ENCODE peak calls at places on chromosomes 7 and 10, in seven cellular contexts. N, P, S, U, Y, O and L are unnamed samples.

GRCh38 chr7:5320802-5321396 is 38.2 kb downstream of the SLC29A4 start:
- DNase-seq in O (no peak), S (no peak), N (no peak), Y (no peak), U (no peak), P (no peak), L (no peak)

GRCh38 chr7:12984117-12984516 is 296.7 kb downstream of the ARL4A start:
- DNase-seq in U (no peak), S (no peak), O (no peak), P (no peak), Y (no peak), N (no peak), L (no peak)

GRCh38 chr7:98238976-98239375 is 13.1 kb downstream of the TECPR1 start:
- DNase-seq in O (no peak), N (no peak), U (no peak), S (no peak), P (no peak), Y (no peak), L (no peak)

GRCh38 chr10:116741391-116742351 is 695 bp downstream of the HSPA12A start:
- DNase-seq in S (no peak), O (no peak), U (peak; percentile 23), Y (peak; percentile 38), P (peak; percentile 70), N (no peak), L (no peak)

GRCh38 chr7:111092406-111093160 is 1.7 kb downstream of the LRRN3 start:
- DNase-seq in U (no peak), P (no peak), S (no peak), Y (no peak), N (no peak), O (no peak), L (no peak)

GRCh38 chr7:23100697-23101096 is 4.9 kb upstream of the KLHL7 start:
- DNase-seq in S (no peak), O (no peak), U (no peak), N (no peak), Y (peak; percentile 72), P (no peak), L (no peak)

GRCh38 chr10:86585037-86585725 is 63.6 kb upstream of the WAPL start:
- DNase-seq in S (peak; percentile 91), O (peak; percentile 67), P (peak; percentile 82), N (peak; percentile 40), Y (peak; percentile 88), U (peak; percentile 68), L (peak; percentile 69)

GRCh38 chr7:97025983-97026704 is 1.5 kb upstream of the DLX5 start:
- DNase-seq in P (no peak), Y (peak; percentile 38), N (no peak), S (peak; percentile 71), U (no peak), O (no peak), L (peak; percentile 26)

GRCh38 chr10:80260295-80261243 is 28.9 kb downstream of the MAT1A start:
- DNase-seq in S (peak; percentile 75), O (no peak), U (no peak), Y (peak; percentile 78), P (no peak), N (no peak), L (peak; percentile 26)

GRCh38 chr10:570631-571565 is 118.6 kb downstream of the DIP2C start:
- DNase-seq in N (no peak), P (no peak), Y (no peak), S (no peak), U (no peak), O (no peak), L (no peak)

GRCh38 chr7:16046045-16046444 is 359.6 kb upstream of the MEOX2 start:
- DNase-seq in U (no peak), Y (no peak), O (no peak), P (no peak), S (no peak), N (no peak), L (no peak)

GRCh38 chr7:148447221-148447845 is 143.2 kb upstream of the C7orf33 start:
- DNase-seq in P (no peak), N (peak; percentile 23), S (no peak), U (no peak), Y (no peak), O (no peak), L (no peak)

GRCh38 chr10:122854648-122855047 is 9.0 kb upstream of the CUZD1 start:
- DNase-seq in O (no peak), U (no peak), P (no peak), Y (no peak), N (no peak), S (no peak), L (peak; percentile 54)

GRCh38 chr10:121700416-121700815 is 102.2 kb upstream of the FGFR2 start:
- DNase-seq in S (no peak), O (no peak), U (no peak), P (no peak), Y (no peak), N (no peak), L (no peak)

GRCh38 chr10:121695731-121696464 is 97.7 kb upstream of the FGFR2 start:
- DNase-seq in N (no peak), U (no peak), O (no peak), P (no peak), Y (no peak), S (no peak), L (no peak)

GRCh38 chr10:121696854-121697253 is 98.6 kb upstream of the FGFR2 start:
- DNase-seq in S (no peak), N (no peak), U (no peak), Y (peak; percentile 87), P (no peak), O (peak; percentile 29), L (peak; percentile 7)

GRCh38 chr10:121698902-121699301 is 100.7 kb upstream of the FGFR2 start:
- DNase-seq in Y (no peak), S (no peak), U (no peak), N (no peak), O (no peak), P (no peak), L (no peak)

GRCh38 chr10:121698336-121698735 is 100.1 kb upstream of the FGFR2 start:
- DNase-seq in Y (no peak), S (no peak), O (no peak), U (no peak), P (no peak), N (no peak), L (no peak)
- TF ChIP-seq POLR2AphosphoS5 in Y (no peak), S (no peak), O (no peak), U (no peak), P (no peak), N (no peak), L (no peak)

DNA sequence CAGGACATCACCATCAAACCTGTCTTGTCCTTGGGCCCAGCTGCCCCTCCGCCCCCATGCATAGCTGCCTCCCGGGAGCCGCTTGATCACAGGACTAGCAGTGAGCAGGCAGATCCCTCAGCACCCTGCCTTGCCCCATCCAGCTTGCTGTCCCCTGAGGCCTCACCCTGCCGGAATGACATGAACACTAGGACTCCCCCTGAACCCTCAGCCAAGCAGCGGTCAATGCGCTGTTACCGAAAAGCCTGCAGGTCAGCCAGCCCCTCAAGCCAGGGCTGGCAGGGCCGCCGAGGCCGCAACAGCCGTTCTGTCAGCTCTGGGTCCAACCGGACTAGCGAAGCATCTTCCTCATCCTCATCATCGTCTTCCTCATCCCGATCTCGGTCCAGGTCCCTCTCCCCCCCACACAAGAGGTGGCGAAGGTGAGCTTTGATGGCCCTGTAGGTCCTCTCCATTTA is 5.2 kb upstream of the NOLC1 start:
- DNase-seq in U (no peak), N (no peak), S (no peak), O (no peak), Y (no peak), P (no peak), L (no peak)
- TF ChIP-seq POLR2AphosphoS5 in U (peak; percentile 59), N (no peak), S (peak; percentile 22), O (peak; percentile 29), Y (no peak), P (no peak), L (no peak)

GRCh38 chr10:31138026-31138553 is 106.4 kb upstream of the ZNF438 start:
- DNase-seq in Y (no peak), P (no peak), S (no peak), O (no peak), U (no peak), N (no peak), L (no peak)

GRCh38 chr10:31140716-31141115 is 109.1 kb upstream of the ZNF438 start:
- DNase-seq in U (no peak), O (no peak), S (no peak), Y (no peak), P (no peak), N (no peak), L (no peak)

GRCh38 chr10:31136951-31137885 is 105.6 kb upstream of the ZNF438 start:
- DNase-seq in O (no peak), Y (no peak), N (no peak), P (no peak), U (no peak), S (no peak), L (peak; percentile 54)

GRCh38 chr10:31142026-31142425 is 110.4 kb upstream of the ZNF438 start:
- DNase-seq in N (no peak), Y (no peak), U (no peak), O (no peak), P (no peak), S (no peak), L (no peak)

DNA sequence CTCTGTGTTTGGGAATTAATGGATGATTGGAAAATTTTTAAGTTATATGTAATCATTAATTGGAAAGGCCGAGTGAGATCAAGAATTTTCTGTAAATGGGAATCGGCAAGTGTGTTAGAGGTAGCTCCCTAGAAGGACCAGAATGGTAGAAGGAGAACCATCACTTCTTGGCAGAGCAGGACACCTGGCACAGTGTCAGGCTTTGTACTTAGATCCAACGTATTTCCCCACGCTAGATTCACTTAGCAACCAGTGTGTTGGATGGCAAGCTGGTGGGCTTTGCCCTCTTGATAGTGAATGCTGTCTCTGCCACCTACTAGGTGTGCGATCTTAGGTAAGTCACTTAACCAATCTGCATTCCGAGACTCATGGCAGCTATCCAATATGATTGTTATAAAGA is 107.8 kb upstream of the ZNF438 start:
- DNase-seq in P (no peak), Y (no peak), S (no peak), N (no peak), U (no peak), O (no peak), L (no peak)
- TF ChIP-seq POLR2AphosphoS5 in P (no peak), Y (no peak), S (no peak), N (no peak), U (no peak), O (no peak), L (no peak)

GRCh38 chr7:102472126-102473041 is 6.3 kb downstream of the POLR2J start:
- DNase-seq in P (peak; percentile 61), O (no peak), U (no peak), Y (no peak), S (peak; percentile 78), N (no peak), L (no peak)

GRCh38 chr7:102469351-102469971 is 4.7 kb downstream of the LRWD1 start:
- DNase-seq in N (no peak), P (peak; percentile 60), O (no peak), Y (no peak), U (no peak), S (peak; percentile 74), L (no peak)

GRCh38 chr7:102469972-102470825 is 5.4 kb downstream of the LRWD1 start:
- DNase-seq in S (peak; percentile 75), U (no peak), Y (no peak), O (no peak), P (peak; percentile 63), N (no peak), L (no peak)

GRCh38 chr7:102473271-102473991 is 5.3 kb downstream of the POLR2J start:
- DNase-seq in Y (no peak), N (no peak), U (no peak), P (peak; percentile 62), S (peak; percentile 70), O (no peak), L (no peak)

DNA sequence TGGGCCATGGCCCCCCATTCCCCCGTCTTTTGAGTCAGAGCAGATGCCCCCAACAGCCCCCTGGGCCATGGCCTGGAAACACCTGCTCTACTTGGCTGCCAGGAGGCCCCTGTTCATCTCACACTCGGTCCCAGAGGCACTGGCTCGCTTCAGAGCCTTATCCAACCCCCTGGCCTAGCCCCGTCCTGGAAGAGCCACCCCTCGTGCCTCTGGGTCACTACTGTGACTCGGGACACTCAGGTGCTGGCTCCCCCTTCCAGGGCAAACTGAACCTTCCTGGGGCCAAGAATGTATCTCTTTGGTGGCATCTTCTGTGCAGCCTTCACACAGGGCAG is 7.0 kb downstream of the POLR2J start:
- DNase-seq in U (no peak), N (no peak), O (no peak), Y (no peak), S (peak; percentile 68), P (no peak), L (no peak)
- TF ChIP-seq POLR2AphosphoS5 in U (no peak), N (no peak), O (no peak), Y (no peak), S (no peak), P (no peak), L (no peak)